ENCODE peak calls at places on chromosomes 4 and X, in ten cellular contexts. A is WTC11, D is AG04450, E is NB4, J is brain microvascular endothelial cell, N is OCI-LY7, X is osteoblast, V is WERI-Rb-1, F is spleen, W is HFFc6. L is an unnamed sample.

GRCh38 chrX:120560405-120560841 is 339 bp downstream of the CUL4B start:
- DNase-seq in A (peak), D (no peak), E (peak), J (peak), N (peak), X (no peak), V (peak), F (peak), W (peak), L (no peak)

GRCh38 chr4:166003811-166004210 is 130.8 kb downstream of the TLL1 start:
- DNase-seq in A (no peak), D (no peak), E (no peak), J (no peak), N (no peak), X (no peak), V (no peak), F (no peak), W (no peak), L (no peak)

GRCh38 chr4:26715636-26716242 is 131.9 kb downstream of the TBC1D19 start:
- DNase-seq in A (no peak), D (no peak), E (no peak), J (no peak), N (no peak), X (no peak), V (no peak), F (no peak), W (no peak), L (no peak)

GRCh38 chrX:151873096-151873495 is 39.6 kb upstream of the MAGEA4 start:
- DNase-seq in A (no peak), D (no peak), E (no peak), J (no peak), N (no peak), X (no peak), V (no peak), F (no peak), W (no peak), L (no peak)

GRCh38 chr4:126794363-126794762 is 838.4 kb upstream of the INTU start:
- DNase-seq in A (no peak), D (no peak), E (no peak), J (no peak), N (no peak), X (no peak), V (no peak), F (no peak), W (no peak), L (no peak)

GRCh38 chr4:96639932-96640331 is 800.0 kb downstream of the PDHA2 start:
- DNase-seq in A (no peak), D (no peak), E (no peak), J (no peak), N (no peak), X (no peak), V (no peak), F (no peak), W (no peak), L (no peak)

GRCh38 chr4:80263541-80264351 is 2.7 kb upstream of the FGF5 start:
- DNase-seq in A (peak), D (no peak), E (no peak), J (no peak), N (no peak), X (peak), V (no peak), F (peak), W (no peak), L (no peak)

GRCh38 chrX:130974323-130974722 is 71.3 kb upstream of the ENOX2 start:
- DNase-seq in A (no peak), D (no peak), E (no peak), J (peak), N (no peak), X (no peak), V (no peak), F (no peak), W (peak), L (no peak)

GRCh38 chrX:12777670-12778069 is 13.5 kb upstream of the PRPS2 start:
- DNase-seq in A (no peak), D (no peak), E (no peak), J (no peak), N (no peak), X (no peak), V (no peak), F (no peak), W (no peak), L (no peak)

GRCh38 chr4:96603635-96604034 is 763.7 kb downstream of the PDHA2 start:
- DNase-seq in A (no peak), D (no peak), E (no peak), J (no peak), N (no peak), X (no peak), V (no peak), F (no peak), W (no peak), L (no peak)

GRCh38 chr4:10622728-10623127 is 61.8 kb downstream of the CLNK start:
- DNase-seq in A (no peak), D (no peak), E (peak), J (no peak), N (peak), X (no peak), V (peak), F (no peak), W (no peak), L (no peak)
- TF ChIP-seq CTCF in A (no peak), D (peak), E (peak), J (peak), N (peak), X (peak), V (peak), F (no peak), W (peak), L (no peak)

GRCh38 chr4:152369903-152370296 is 166.0 kb downstream of the FBXW7 start:
- DNase-seq in A (no peak), D (no peak), E (no peak), J (no peak), N (no peak), X (no peak), V (no peak), F (no peak), W (no peak), L (no peak)
- TF ChIP-seq CTCF in A (no peak), D (peak), E (no peak), J (peak), N (peak), X (peak), V (no peak), F (no peak), W (peak), L (no peak)

GRCh38 chr4:142411993-142412392 is 434.1 kb downstream of the INPP4B start:
- DNase-seq in A (no peak), D (no peak), E (no peak), J (no peak), N (no peak), X (no peak), V (no peak), F (no peak), W (no peak), L (no peak)
- TF ChIP-seq CTCF in A (no peak), D (no peak), E (no peak), J (no peak), N (no peak), X (no peak), V (no peak), F (no peak), W (no peak), L (no peak)

GRCh38 chr4:21134994-21135393 is 434.7 kb downstream of the PACRGL start:
- DNase-seq in A (no peak), D (no peak), E (peak), J (no peak), N (no peak), X (no peak), V (no peak), F (no peak), W (peak), L (no peak)
- TF ChIP-seq CTCF in A (peak), D (no peak), E (no peak), J (peak), N (peak), X (no peak), V (peak), F (no peak), W (peak), L (no peak)

GRCh38 chrX:49695276-49696180 is at the start of gene PAGE1:
- DNase-seq in A (no peak), D (no peak), E (no peak), J (no peak), N (no peak), X (peak), V (no peak), F (no peak), W (no peak), L (no peak)
- TF ChIP-seq CTCF in A (no peak), D (no peak), E (no peak), J (no peak), N (no peak), X (no peak), V (peak), F (no peak), W (no peak), L (no peak)